ENCODE peak calls at places on chromosome 17, in seven cellular contexts. J is heart left ventricle; N is lower lobe of right lung; B is activated naive CD4-positive, alpha-beta T cell treated with anti-CD3 and anti-CD28 coated beads, Interleukin-2, amount 50 U/mL, for 72 hours; F is gastroesophageal sphincter; T is K562; W is stimulated activated naive B cell treated with anti-CD40 and anti-IgM and Interleukin-4, amounts not matched to agents 10 μg/mL and 1 μg/mL and 100 μg/mL, for 72 hours. E is an unnamed sample.

GRCh38 chr17:56424543-56425044 is 168.9 kb upstream of the NOG start:
- ATAC-seq in N (no peak), J (no peak), W (peak), T (no peak), B (peak), F (no peak), E (no peak)

GRCh38 chr17:82536220-82537201 is 17.0 kb downstream of the FOXK2 start:
- ATAC-seq in J (peak), N (peak), T (no peak), B (no peak), F (peak), W (no peak), E (no peak)

GRCh38 chr17:82687375-82687861 is 11.1 kb downstream of the RAB40B start:
- ATAC-seq in T (no peak), J (no peak), F (no peak), N (no peak), W (no peak), B (no peak), E (no peak)

GRCh38 chr17:6818938-6819337 is 12.6 kb downstream of the TEKT1 start:
- ATAC-seq in N (no peak), T (no peak), W (no peak), J (no peak), B (no peak), F (no peak), E (no peak)

GRCh38 chr17:50668838-50669581 is 34.3 kb downstream of the ABCC3 start:
- ATAC-seq in N (no peak), T (no peak), F (no peak), W (no peak), J (no peak), B (no peak), E (no peak)

GRCh38 chr17:29036584-29036983 is 6.4 kb upstream of the PIPOX start:
- ATAC-seq in T (no peak), B (no peak), N (no peak), F (no peak), W (no peak), J (no peak), E (no peak)

GRCh38 chr17:2177235-2177811 is 122.4 kb downstream of the HIC1 start:
- ATAC-seq in B (no peak), T (no peak), W (no peak), F (no peak), N (no peak), J (no peak), E (no peak)

GRCh38 chr17:69048634-69049033 is 12.1 kb downstream of the ABCA9 start:
- ATAC-seq in N (no peak), F (no peak), B (no peak), W (no peak), T (no peak), J (no peak), E (no peak)

GRCh38 chr17:77042688-77043330 is 98.0 kb upstream of the SEC14L1 start:
- ATAC-seq in B (no peak), T (no peak), J (no peak), N (no peak), W (no peak), F (no peak), E (no peak)

GRCh38 chr17:72187544-72187943 is 66.7 kb downstream of the SOX9 start:
- ATAC-seq in T (no peak), W (no peak), N (no peak), F (peak), B (no peak), J (peak), E (no peak)

GRCh38 chr17:68456529-68457167 is 648 bp downstream of the WIPI1 start:
- ATAC-seq in T (peak), N (peak), J (peak), F (peak), W (no peak), B (no peak), E (no peak)

GRCh38 chr17:80219013-80219776 is 938 bp downstream of the SGSH start:
- ATAC-seq in N (peak), J (peak), F (peak), B (peak), W (peak), T (peak), E (peak)

GRCh38 chr17:55266051-55266957 is 1.5 kb downstream of the HLF start:
- ATAC-seq in T (no peak), F (peak), J (peak), N (peak), B (no peak), W (no peak), E (no peak)

GRCh38 chr17:55161935-55162555 is 102.7 kb upstream of the HLF start:
- ATAC-seq in B (peak), T (no peak), J (no peak), N (no peak), W (no peak), F (no peak), E (no peak)

GRCh38 chr17:16040710-16041251 is 41.2 kb downstream of the TTC19 start:
- ATAC-seq in J (peak), W (no peak), F (no peak), B (no peak), N (no peak), T (no peak), E (no peak)

GRCh38 chr17:62787358-62787757 is 20.8 kb downstream of the MARCHF10 start:
- ATAC-seq in N (no peak), B (no peak), J (no peak), T (no peak), W (no peak), F (no peak), E (no peak)

GRCh38 chr17:76988796-76989195 is 120.6 kb downstream of the MGAT5B start:
- ATAC-seq in W (no peak), N (no peak), T (no peak), J (no peak), F (no peak), B (no peak), E (no peak)

GRCh38 chr17:54839022-54839806 is 61.4 kb upstream of the TOM1L1 start:
- ATAC-seq in T (no peak), J (no peak), W (no peak), B (no peak), F (no peak), N (no peak), E (no peak)

GRCh38 chr17:8668181-8668740 is 37.7 kb upstream of the MYH10 start:
- ATAC-seq in B (no peak), J (no peak), W (no peak), F (no peak), N (no peak), T (no peak), E (no peak)

GRCh38 chr17:78148286-78149016 is 2.3 kb downstream of the C17orf99 start:
- ATAC-seq in F (no peak), T (no peak), N (no peak), J (no peak), B (no peak), W (no peak), E (no peak)

GRCh38 chr17:65198653-65199382 is 61.6 kb downstream of the RGS9 start:
- ATAC-seq in J (peak), F (no peak), W (peak), B (no peak), T (peak), N (peak), E (peak)

GRCh38 chr17:75673487-75673886 is 6.3 kb downstream of the SAP30BP start:
- ATAC-seq in F (no peak), J (no peak), B (no peak), W (no peak), N (no peak), T (peak), E (no peak)

GRCh38 chr17:61007980-61008379 is 330.3 kb downstream of the BCAS3 start:
- ATAC-seq in T (no peak), N (no peak), F (no peak), W (no peak), J (peak), B (no peak), E (no peak)

GRCh38 chr17:42365136-42365535 is 23.1 kb downstream of the STAT3 start:
- ATAC-seq in W (no peak), T (peak), N (no peak), B (peak), F (no peak), J (no peak), E (no peak)

GRCh38 chr17:41520821-41521521 is 2.3 kb upstream of the KRT15 start:
- ATAC-seq in W (no peak), T (peak), J (no peak), F (no peak), N (peak), B (no peak), E (no peak)

GRCh38 chr17:17855334-17855725 is 18.5 kb upstream of the SREBF1 start:
- ATAC-seq in F (no peak), N (no peak), T (no peak), W (no peak), J (no peak), B (peak), E (no peak)

GRCh38 chr17:21059761-21060160 is 16.9 kb upstream of the USP22 start:
- ATAC-seq in J (no peak), N (no peak), W (no peak), T (no peak), B (no peak), F (no peak), E (no peak)

GRCh38 chr17:82064433-82065192 is 991 bp downstream of the DUS1L start:
- ATAC-seq in W (no peak), B (no peak), J (no peak), T (no peak), N (peak), F (no peak), E (peak)

GRCh38 chr17:18362509-18363020 is 785 bp downstream of the SHMT1 start:
- ATAC-seq in J (no peak), W (peak), B (no peak), F (peak), T (peak), N (peak), E (peak)

GRCh38 chr17:44108440-44109311 is 14.8 kb downstream of the HDAC5 start:
- ATAC-seq in W (no peak), T (peak), N (peak), J (peak), B (no peak), F (peak), E (no peak)

GRCh38 chr17:64412944-64413381 is 22.3 kb upstream of the PECAM1 start:
- ATAC-seq in B (no peak), J (no peak), T (no peak), W (no peak), N (peak), F (no peak), E (no peak)

GRCh38 chr17:2906907-2907306 is 110.7 kb downstream of the RAP1GAP2 start:
- ATAC-seq in J (no peak), W (peak), T (no peak), B (peak), F (no peak), N (no peak), E (peak)

E was measured in stimulated activated memory B cell treated with anti-CD40 and anti-IgM and Interleukin-4, amounts not matched to agents 10 μg/mL and 1 μg/mL and 100 μg/mL, for 72 hours.